ENCODE peak calls at places on chromosomes 2 and 18, in six cellular contexts. One of them, this sample, is unnamed.

GRCh38 chr2:27537287-27537686 is 40.6 kb downstream of the GCKR start:
- DNase-seq in IMR-90: no peak
- DNase-seq in mesenchymal stem cell: no peak
- DNase-seq in H9: no peak
- DNase-seq in H1: no peak
- DNase-seq in trophoblast cell: no peak
- DNase-seq in this sample: no peak

GRCh38 chr18:13216732-13217465 is 1.7 kb upstream of the LDLRAD4 start:
- DNase-seq in IMR-90: no peak
- DNase-seq in mesenchymal stem cell: peak
- DNase-seq in H9: no peak
- DNase-seq in H1: no peak
- DNase-seq in trophoblast cell: no peak
- DNase-seq in this sample: peak

GRCh38 chr2:97714084-97714949 is 941 bp downstream of the ZAP70 start:
- DNase-seq in IMR-90: no peak
- DNase-seq in mesenchymal stem cell: no peak
- DNase-seq in H9: no peak
- DNase-seq in H1: no peak
- DNase-seq in trophoblast cell: no peak
- DNase-seq in this sample: no peak

GRCh38 chr18:48319796-48320638 is 89.2 kb downstream of the ZBTB7C start:
- DNase-seq in IMR-90: peak
- DNase-seq in mesenchymal stem cell: peak
- DNase-seq in H9: no peak
- DNase-seq in H1: no peak
- DNase-seq in trophoblast cell: peak
- DNase-seq in this sample: no peak

GRCh38 chr18:78969574-78970315 is 9.9 kb upstream of the SALL3 start:
- DNase-seq in IMR-90: no peak
- DNase-seq in mesenchymal stem cell: no peak
- DNase-seq in H9: peak
- DNase-seq in H1: no peak
- DNase-seq in trophoblast cell: no peak
- DNase-seq in this sample: no peak

GRCh38 chr2:7061921-7062320 is 144.7 kb downstream of the RNF144A start:
- DNase-seq in IMR-90: no peak
- DNase-seq in mesenchymal stem cell: no peak
- DNase-seq in H9: no peak
- DNase-seq in H1: no peak
- DNase-seq in trophoblast cell: no peak
- DNase-seq in this sample: no peak

GRCh38 chr2:230713331-230714121 is 884 bp downstream of the CAB39 start:
- DNase-seq in IMR-90: no peak
- DNase-seq in mesenchymal stem cell: no peak
- DNase-seq in H9: peak
- DNase-seq in H1: no peak
- DNase-seq in trophoblast cell: peak
- DNase-seq in this sample: peak

GRCh38 chr2:71849603-71850305 is 297.9 kb downstream of the CYP26B1 start:
- DNase-seq in IMR-90: no peak
- DNase-seq in mesenchymal stem cell: no peak
- DNase-seq in H9: peak
- DNase-seq in H1: no peak
- DNase-seq in trophoblast cell: no peak
- DNase-seq in this sample: no peak

GRCh38 chr2:51673628-51674027 is 641.7 kb upstream of the NRXN1 start:
- DNase-seq in IMR-90: no peak
- DNase-seq in mesenchymal stem cell: no peak
- DNase-seq in H9: peak
- DNase-seq in H1: no peak
- DNase-seq in trophoblast cell: no peak
- DNase-seq in this sample: peak

GRCh38 chr2:72893594-72894319 is 6.5 kb downstream of the SPR start:
- DNase-seq in IMR-90: peak
- DNase-seq in mesenchymal stem cell: peak
- DNase-seq in H9: peak
- DNase-seq in H1: no peak
- DNase-seq in trophoblast cell: peak
- DNase-seq in this sample: no peak

GRCh38 chr2:149732001-149732685 is 144.6 kb upstream of the MMADHC start:
- DNase-seq in IMR-90: peak
- DNase-seq in mesenchymal stem cell: peak
- DNase-seq in H9: no peak
- DNase-seq in H1: no peak
- DNase-seq in trophoblast cell: no peak
- DNase-seq in this sample: no peak

GRCh38 chr2:219575566-219576504 is 3.7 kb downstream of the INHA start:
- DNase-seq in IMR-90: no peak
- DNase-seq in mesenchymal stem cell: no peak
- DNase-seq in H9: no peak
- DNase-seq in H1: no peak
- DNase-seq in trophoblast cell: no peak
- DNase-seq in this sample: no peak

GRCh38 chr18:80190311-80190710 is 57.0 kb downstream of the PARD6G start:
- DNase-seq in IMR-90: no peak
- DNase-seq in mesenchymal stem cell: no peak
- DNase-seq in H9: no peak
- DNase-seq in H1: no peak
- DNase-seq in trophoblast cell: no peak
- DNase-seq in this sample: no peak

GRCh38 chr2:52222128-52222527 is 1190.2 kb upstream of the NRXN1 start:
- DNase-seq in IMR-90: peak
- DNase-seq in mesenchymal stem cell: peak
- DNase-seq in H9: no peak
- DNase-seq in H1: no peak
- DNase-seq in trophoblast cell: no peak
- DNase-seq in this sample: no peak

GRCh38 chr2:191274404-191274803 is 29.2 kb downstream of the MYO1B start:
- DNase-seq in IMR-90: no peak
- DNase-seq in mesenchymal stem cell: no peak
- DNase-seq in H9: no peak
- DNase-seq in H1: no peak
- DNase-seq in trophoblast cell: no peak
- DNase-seq in this sample: no peak

GRCh38 chr2:170321526-170321925 is 143.6 kb downstream of the MYO3B start:
- DNase-seq in IMR-90: no peak
- DNase-seq in mesenchymal stem cell: no peak
- DNase-seq in H9: no peak
- DNase-seq in H1: no peak
- DNase-seq in trophoblast cell: no peak
- DNase-seq in this sample: no peak

GRCh38 chr2:46954951-46955571 is 39.5 kb upstream of the MCFD2 start:
- DNase-seq in IMR-90: peak
- DNase-seq in mesenchymal stem cell: peak
- DNase-seq in H9: peak
- DNase-seq in H1: no peak
- DNase-seq in trophoblast cell: peak
- DNase-seq in this sample: peak

GRCh38 chr2:22420076-22420475 is 964.9 kb upstream of the KLHL29 start:
- DNase-seq in IMR-90: no peak
- DNase-seq in mesenchymal stem cell: no peak
- DNase-seq in H9: no peak
- DNase-seq in H1: no peak
- DNase-seq in trophoblast cell: no peak
- DNase-seq in this sample: no peak

DNA sequence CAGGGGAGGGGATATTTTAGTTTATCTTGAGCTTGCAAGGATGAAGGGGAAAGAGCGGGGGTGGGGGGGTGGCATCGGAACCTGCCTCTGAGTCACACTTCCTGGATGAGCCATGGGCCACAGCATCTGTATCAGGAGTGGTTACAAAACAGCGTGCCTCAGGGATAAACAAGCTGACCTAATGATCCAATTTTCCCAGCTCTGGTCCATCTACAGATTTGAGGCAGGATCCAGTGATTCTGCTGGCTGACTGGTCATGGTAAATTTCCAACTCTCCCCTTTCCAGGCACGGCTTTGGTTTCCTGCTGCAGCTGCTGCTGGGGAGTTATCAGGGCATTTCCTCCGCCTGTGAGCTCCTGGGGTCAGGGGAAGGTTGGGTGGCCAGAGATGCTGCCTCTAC is 4.8 kb upstream of the HPCAL1 start:
- DNase-seq in IMR-90: peak
- DNase-seq in mesenchymal stem cell: peak
- DNase-seq in H9: no peak
- DNase-seq in H1: no peak
- DNase-seq in trophoblast cell: peak
- DNase-seq in this sample: no peak
- H3K4me2 ChIP-seq in IMR-90: peak
- H3K4me2 ChIP-seq in mesenchymal stem cell: no peak
- H3K4me2 ChIP-seq in H9: no peak
- H3K4me2 ChIP-seq in H1: no peak
- H3K4me2 ChIP-seq in trophoblast cell: no peak
- H3K4me2 ChIP-seq in this sample: no peak

GRCh38 chr2:198316231-198316630 is 511.8 kb downstream of the PLCL1 start:
- DNase-seq in IMR-90: no peak
- DNase-seq in mesenchymal stem cell: no peak
- DNase-seq in H9: no peak
- DNase-seq in H1: no peak
- DNase-seq in trophoblast cell: peak
- DNase-seq in this sample: no peak
- H2AFZ ChIP-seq in IMR-90: no peak
- H2AFZ ChIP-seq in mesenchymal stem cell: no peak
- H2AFZ ChIP-seq in H9: no peak
- H2AFZ ChIP-seq in H1: no peak
- H2AFZ ChIP-seq in trophoblast cell: no peak
- H2AFZ ChIP-seq in this sample: no peak

GRCh38 chr18:76992226-76993084 is 140.1 kb downstream of the MBP start:
- DNase-seq in IMR-90: no peak
- DNase-seq in mesenchymal stem cell: no peak
- DNase-seq in H9: no peak
- DNase-seq in H1: no peak
- DNase-seq in trophoblast cell: no peak
- DNase-seq in this sample: no peak

GRCh38 chr18:76994086-76994654 is 138.4 kb downstream of the MBP start:
- DNase-seq in IMR-90: peak
- DNase-seq in mesenchymal stem cell: no peak
- DNase-seq in H9: no peak
- DNase-seq in H1: no peak
- DNase-seq in trophoblast cell: no peak
- DNase-seq in this sample: no peak

GRCh38 chr18:76993573-76993972 is 139.0 kb downstream of the MBP start:
- DNase-seq in IMR-90: no peak
- DNase-seq in mesenchymal stem cell: no peak
- DNase-seq in H9: no peak
- DNase-seq in H1: no peak
- DNase-seq in trophoblast cell: no peak
- DNase-seq in this sample: no peak

GRCh38 chr18:76991021-76991688 is 141.4 kb downstream of the MBP start:
- DNase-seq in IMR-90: no peak
- DNase-seq in mesenchymal stem cell: no peak
- DNase-seq in H9: no peak
- DNase-seq in H1: no peak
- DNase-seq in trophoblast cell: no peak
- DNase-seq in this sample: no peak

GRCh38 chr18:76993085-76993382 is 139.5 kb downstream of the MBP start:
- DNase-seq in IMR-90: no peak
- DNase-seq in mesenchymal stem cell: no peak
- DNase-seq in H9: no peak
- DNase-seq in H1: no peak
- DNase-seq in trophoblast cell: no peak
- DNase-seq in this sample: no peak
- H3K23ac ChIP-seq in IMR-90: no peak
- H3K23ac ChIP-seq in mesenchymal stem cell: no peak
- H3K23ac ChIP-seq in H9: no peak
- H3K23ac ChIP-seq in H1: no peak
- H3K23ac ChIP-seq in trophoblast cell: no peak
- H3K23ac ChIP-seq in this sample: peak

DNA sequence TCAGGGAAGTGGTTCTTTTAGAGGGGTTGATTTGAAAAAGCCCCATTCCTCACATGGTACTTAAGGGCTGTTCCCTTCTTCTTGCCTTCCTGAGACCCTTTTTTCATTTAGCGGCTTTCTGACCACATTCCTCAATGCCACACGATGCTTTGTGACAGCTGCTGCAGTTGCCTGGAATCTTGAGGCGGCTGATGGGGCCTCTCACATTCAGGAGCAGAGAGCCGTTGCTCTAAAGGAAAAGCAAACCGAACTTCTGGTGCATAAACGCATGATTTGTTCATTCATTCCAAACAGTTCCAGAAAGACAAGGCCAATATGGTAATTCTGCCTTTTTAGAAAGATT is 402.6 kb downstream of the TXNL1 start:
- DNase-seq in IMR-90: no peak
- DNase-seq in mesenchymal stem cell: no peak
- DNase-seq in H9: no peak
- DNase-seq in H1: no peak
- DNase-seq in trophoblast cell: no peak
- DNase-seq in this sample: no peak
- H3K4me2 ChIP-seq in IMR-90: no peak
- H3K4me2 ChIP-seq in mesenchymal stem cell: no peak
- H3K4me2 ChIP-seq in H9: no peak
- H3K4me2 ChIP-seq in H1: no peak
- H3K4me2 ChIP-seq in trophoblast cell: no peak
- H3K4me2 ChIP-seq in this sample: no peak